ENCODE peak calls at places on chromosomes 4 and X, in four cellular contexts. B is pancreas, A is NCI-H1048, Y is left lung. V is an unnamed sample.

GRCh38 chrX:86148594-86148993 is 343 bp downstream of the DACH2 start:
- DNase-seq in B (no peak), A (no peak), Y (no peak), V (peak)

GRCh38 chrX:154734101-154734781 is 16.6 kb downstream of the GAB3 start:
- DNase-seq in Y (peak), B (no peak), A (no peak), V (no peak)

GRCh38 chr4:180674629-180675367 is 1568.4 kb upstream of the TENM3 start:
- DNase-seq in A (no peak), B (no peak), Y (no peak), V (no peak)

GRCh38 chrX:34612036-34612435 is 45.0 kb downstream of the TMEM47 start:
- DNase-seq in A (no peak), B (no peak), Y (no peak), V (no peak)

GRCh38 chrX:129792586-129793291 is 13.0 kb downstream of the SASH3 start:
- DNase-seq in B (no peak), Y (no peak), A (no peak), V (no peak)

GRCh38 chr4:1674682-1675081 is 9.4 kb downstream of the FAM53A start:
- DNase-seq in Y (peak), B (no peak), A (no peak), V (no peak)

GRCh38 chr4:73676881-73677323 is 56.7 kb upstream of the RASSF6 start:
- DNase-seq in A (no peak), Y (no peak), B (peak), V (no peak)

GRCh38 chrX:17081969-17082368 is 135.5 kb downstream of the REPS2 start:
- DNase-seq in A (no peak), B (no peak), Y (no peak), V (no peak)

GRCh38 chrX:132636080-132636479 is 147.2 kb upstream of the MBNL3 start:
- DNase-seq in Y (no peak), B (no peak), A (no peak), V (no peak)

GRCh38 chrX:12901486-12901885 is 4.9 kb upstream of the TLR8 start:
- DNase-seq in B (peak), Y (peak), A (no peak), V (no peak)

GRCh38 chr4:114287079-114287696 is 307.7 kb upstream of the ARSJ start:
- DNase-seq in A (no peak), B (no peak), Y (no peak), V (no peak)

GRCh38 chr4:121654738-121655137 is 42.0 kb downstream of the ANXA5 start:
- DNase-seq in B (no peak), A (no peak), Y (no peak), V (no peak)

GRCh38 chr4:175705407-175705806 is 106.7 kb downstream of the GPM6A start:
- DNase-seq in Y (no peak), A (peak), B (no peak), V (no peak)

GRCh38 chr4:121049072-121049599 is 23.2 kb downstream of the NDNF start:
- DNase-seq in B (no peak), A (no peak), Y (no peak), V (no peak)

V was measured in type B pancreatic cell.